ENCODE peak calls at places on chromosome 20, in eight cellular contexts. A is neuronal stem cell, Q is hepatocyte, W is fibroblast of lung, T is endothelial cell of umbilical vein, D is mammary epithelial cell, I is HCT116, G is PC-3. U is an unnamed sample.

GRCh38 chr20:38145094-38146075 is 19.7 kb downstream of the TGM2 start:
- DNase-seq in A (no peak), D (no peak), G (peak), W (peak), Q (no peak), I (no peak), T (peak), U (no peak)

GRCh38 chr20:6501061-6501460 is 266.4 kb upstream of the BMP2 start:
- DNase-seq in W (peak), A (no peak), G (peak), T (peak), D (peak), I (no peak), Q (no peak), U (no peak)

GRCh38 chr20:45781391-45781931 is 10.2 kb downstream of the WFDC3 start:
- DNase-seq in Q (peak), G (peak), D (peak), T (peak), W (peak), A (no peak), I (peak), U (no peak)

GRCh38 chr20:46739441-46740213 is 30.2 kb downstream of the SLC2A10 start:
- DNase-seq in W (peak), I (peak), A (no peak), T (no peak), Q (peak), D (peak), G (peak), U (no peak)

GRCh38 chr20:7305971-7306370 is 538.5 kb downstream of the BMP2 start:
- DNase-seq in Q (no peak), W (no peak), G (no peak), T (peak), A (no peak), D (no peak), I (no peak), U (no peak)

GRCh38 chr20:36097751-36098151 is 56.8 kb upstream of the EPB41L1 start:
- DNase-seq in A (no peak), T (peak), I (no peak), W (no peak), G (no peak), Q (no peak), D (no peak), U (no peak)

GRCh38 chr20:52454660-52455059 is 263.1 kb upstream of the ZFP64 start:
- DNase-seq in A (no peak), Q (no peak), I (no peak), W (peak), D (no peak), G (no peak), T (no peak), U (no peak)

GRCh38 chr20:37562695-37563480 is 35.2 kb upstream of the BLCAP start:
- DNase-seq in Q (no peak), A (no peak), T (no peak), W (no peak), D (no peak), I (no peak), G (no peak), U (no peak)

GRCh38 chr20:431012-431904 is 23.2 kb downstream of the RBCK1 start:
- DNase-seq in G (peak), Q (peak), A (peak), D (peak), I (peak), T (peak), W (peak), U (peak)

GRCh38 chr20:24001901-24002405 is 13.4 kb upstream of the GGTLC1 start:
- DNase-seq in A (no peak), T (no peak), G (no peak), Q (no peak), I (no peak), W (no peak), D (no peak), U (no peak)

GRCh38 chr20:53077373-53078205 is 105.4 kb downstream of the TSHZ2 start:
- DNase-seq in W (peak), I (no peak), G (peak), D (peak), Q (peak), T (peak), A (no peak), U (no peak)

GRCh38 chr20:16424780-16425179 is 148.5 kb downstream of the KIF16B start:
- DNase-seq in Q (no peak), D (no peak), I (no peak), G (no peak), W (no peak), T (no peak), A (no peak), U (no peak)

DNA sequence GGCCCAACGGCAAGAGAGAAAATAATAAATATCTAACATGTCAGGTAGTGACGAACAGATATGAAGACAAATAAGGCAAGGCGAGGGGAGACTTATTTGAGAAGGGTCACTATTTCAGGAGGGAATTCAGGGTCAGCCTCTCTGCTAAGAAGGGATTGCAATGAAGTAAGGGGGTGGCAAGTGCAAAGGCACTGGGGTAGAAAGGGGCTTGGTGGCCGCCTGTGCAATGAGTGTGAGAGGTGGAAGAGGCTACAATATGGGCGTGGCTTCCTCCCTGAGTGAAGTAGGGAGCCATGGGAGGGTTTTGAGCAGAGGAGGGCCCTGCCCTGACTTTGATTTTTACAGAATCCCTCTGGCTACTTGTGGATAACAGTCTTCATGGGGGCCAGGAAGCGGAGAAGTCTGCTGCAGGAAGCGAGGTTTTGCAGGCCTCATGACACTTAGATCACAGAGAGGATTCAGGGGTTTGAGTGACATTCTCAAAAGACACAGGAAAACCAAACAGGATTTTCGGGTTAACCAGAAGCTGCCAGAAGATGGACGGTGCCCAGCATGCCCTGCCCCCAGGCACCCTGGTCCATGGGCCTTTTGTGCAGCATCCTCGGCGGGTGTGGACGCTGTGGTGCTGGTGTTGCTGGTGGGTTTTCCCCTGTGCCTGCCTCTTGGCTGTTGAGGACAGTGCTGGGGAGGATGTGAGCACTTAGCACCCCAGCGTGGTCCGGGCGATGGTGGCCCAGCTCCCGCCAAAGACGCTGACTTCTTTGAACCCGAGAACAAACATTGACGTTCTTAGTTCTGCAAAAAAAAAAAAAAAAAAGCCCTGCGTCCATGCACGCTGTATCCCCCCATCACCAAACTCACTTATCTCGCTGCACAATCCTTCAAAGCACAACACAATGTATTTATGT is 124.2 kb upstream of the PTPN1 start:
- DNase-seq in A (no peak), T (no peak), G (no peak), W (peak), I (no peak), D (no peak), Q (no peak), U (peak)
- H2AFZ ChIP-seq in A (no peak), T (no peak), G (no peak), W (peak), I (no peak), D (no peak), Q (no peak), U (no peak)

GRCh38 chr20:33438481-33438880 is 5.1 kb downstream of the SNTA1 start:
- DNase-seq in G (no peak), I (no peak), Q (no peak), T (no peak), A (no peak), D (no peak), W (no peak), U (no peak)
- H2AFZ ChIP-seq in G (no peak), I (no peak), Q (no peak), T (no peak), A (no peak), D (no peak), W (no peak), U (no peak)

DNA sequence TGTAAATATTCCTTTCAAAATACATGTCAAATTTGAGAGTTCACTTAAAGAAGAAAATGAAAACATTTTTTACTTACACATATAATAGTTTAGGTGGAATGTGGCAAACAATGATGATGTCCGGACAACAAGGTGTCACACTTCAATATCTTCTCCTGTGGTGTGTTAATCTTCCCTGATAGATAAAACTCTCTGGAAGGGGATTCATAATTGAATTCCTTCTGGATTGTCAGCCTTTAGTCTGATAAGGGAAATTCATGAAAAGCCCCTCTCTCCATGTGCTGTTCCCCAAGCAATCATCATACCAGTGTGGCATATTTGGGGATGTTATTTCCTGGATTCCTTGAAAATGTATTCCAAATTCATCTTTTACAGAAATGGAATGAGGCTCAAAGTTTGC is 971 bp upstream of the SERINC3 start:
- DNase-seq in T (no peak), I (no peak), W (no peak), Q (no peak), G (no peak), D (no peak), A (no peak), U (no peak)
- H2AFZ ChIP-seq in T (no peak), I (peak), W (no peak), Q (no peak), G (no peak), D (peak), A (peak), U (peak)

DNA sequence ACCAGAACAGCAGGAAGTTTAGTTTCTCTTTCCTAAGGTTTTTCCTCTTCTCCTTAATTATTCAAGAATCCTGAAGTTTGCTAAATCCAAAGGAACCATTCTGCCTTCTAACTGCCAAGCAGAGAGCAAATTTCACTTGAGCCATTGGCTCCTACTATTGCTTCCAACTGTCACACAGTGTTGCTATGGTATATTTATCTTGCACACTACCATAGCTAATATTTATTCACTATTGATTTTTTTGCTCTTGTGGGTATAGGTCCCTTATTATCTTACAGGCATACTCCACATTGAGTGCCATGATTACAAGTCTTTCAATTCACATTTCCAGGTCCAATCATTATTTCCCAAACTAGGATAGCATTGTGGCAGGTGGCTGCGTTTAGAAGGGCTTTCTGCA is 266.7 kb upstream of the FLRT3 start:
- DNase-seq in A (no peak), D (no peak), W (no peak), I (no peak), T (no peak), Q (no peak), G (no peak), U (no peak)
- H2AFZ ChIP-seq in A (no peak), D (no peak), W (no peak), I (no peak), T (no peak), Q (no peak), G (no peak), U (no peak)

GRCh38 chr20:59403962-59404314 is 103.5 kb downstream of the EDN3 start:
- DNase-seq in T (no peak), W (no peak), A (no peak), D (no peak), G (no peak), Q (no peak), I (no peak), U (no peak)
- H2AFZ ChIP-seq in T (no peak), W (no peak), A (no peak), D (no peak), G (no peak), Q (no peak), I (no peak), U (no peak)

GRCh38 chr20:25310268-25310920 is 62.5 kb downstream of the PYGB start:
- DNase-seq in Q (peak), W (peak), G (peak), I (peak), D (peak), A (no peak), T (peak), U (peak)
- H2AFZ ChIP-seq in Q (no peak), W (peak), G (peak), I (no peak), D (peak), A (no peak), T (no peak), U (no peak)

GRCh38 chr20:54200487-54201267 is 7.2 kb upstream of the PFDN4 start:
- DNase-seq in I (no peak), Q (no peak), T (no peak), A (no peak), W (no peak), G (peak), D (no peak), U (no peak)
- H2AFZ ChIP-seq in I (no peak), Q (no peak), T (no peak), A (no peak), W (no peak), G (no peak), D (peak), U (no peak)